ENCODE peak calls at places on chromosome 16, in nine cellular contexts. V is stimulated activated naive B cell treated with anti-CD40 and anti-IgM and Interleukin-4, amounts not matched to agents 10 μg/mL and 1 μg/mL and 100 μg/mL, for 72 hours; K is thoracic aorta; D is AG10803; A is H7; W is NB4; I is CD8-positive, alpha-beta memory T cell; Y is cardiac fibroblast; B is SHP77. Q is an unnamed sample.

GRCh38 chr16:11824362-11824761 is 27.0 kb downstream of the RSL1D1 start:
- DNase-seq in V (no peak), K (no peak), D (peak; percentile 54), A (no peak), W (peak; percentile 93), I (no peak), Y (no peak), B (no peak), Q (no peak)

GRCh38 chr16:88340755-88341150 is 42.0 kb upstream of the ZNF469 start:
- DNase-seq in V (no peak), K (no peak), D (no peak), A (no peak), W (no peak), I (no peak), Y (no peak), B (no peak), Q (no peak)

GRCh38 chr16:50747206-50747956 is 5.5 kb downstream of the CYLD start:
- DNase-seq in V (no peak), K (no peak), D (no peak), A (peak; percentile 16), W (peak; percentile 82), I (peak; percentile 72), Y (peak; percentile 25), B (no peak), Q (no peak)

GRCh38 chr16:57998484-57998883 is 2.0 kb downstream of the ZNF319 start:
- DNase-seq in V (no peak), K (no peak), D (peak; percentile 49), A (peak; percentile 54), W (peak; percentile 96), I (peak; percentile 26), Y (peak; percentile 60), B (no peak), Q (no peak)

GRCh38 chr16:29158031-29158430 is 173.2 kb downstream of the LAT start:
- DNase-seq in V (no peak), K (no peak), D (no peak), A (no peak), W (no peak), I (no peak), Y (no peak), B (no peak), Q (no peak)

GRCh38 chr16:65783709-65784474 is 582.6 kb upstream of the CDH5 start:
- DNase-seq in V (no peak), K (no peak), D (no peak), A (no peak), W (no peak), I (no peak), Y (no peak), B (no peak), Q (no peak)

GRCh38 chr16:30728904-30729672 is 19.1 kb upstream of the PHKG2 start:
- DNase-seq in V (no peak), K (no peak), D (no peak), A (no peak), W (peak; percentile 25), I (no peak), Y (no peak), B (no peak), Q (no peak)

GRCh38 chr16:29862383-29862883 is 593 bp downstream of the CDIPT start:
- DNase-seq in V (no peak), K (no peak), D (no peak), A (no peak), W (no peak), I (no peak), Y (peak; percentile 37), B (no peak), Q (no peak)

GRCh38 chr16:86956437-86956836 is 360.8 kb downstream of the C16orf95 start:
- DNase-seq in V (no peak), K (no peak), D (no peak), A (no peak), W (peak; percentile 79), I (no peak), Y (no peak), B (no peak), Q (no peak)

GRCh38 chr16:68490829-68491575 is 42.7 kb upstream of the SMPD3 start:
- DNase-seq in V (peak; percentile 19), K (no peak), D (peak; percentile 18), A (peak; percentile 65), W (no peak), I (no peak), Y (peak; percentile 60), B (no peak), Q (no peak)

GRCh38 chr16:27455700-27456099 is 53.7 kb downstream of the IL21R start:
- DNase-seq in V (no peak), K (no peak), D (no peak), A (no peak), W (no peak), I (no peak), Y (peak; percentile 45), B (no peak), Q (no peak)

GRCh38 chr16:3328643-3329042 is 23.3 kb downstream of the ZNF75A start:
- DNase-seq in V (no peak), K (no peak), D (no peak), A (no peak), W (no peak), I (no peak), Y (no peak), B (no peak), Q (no peak)

GRCh38 chr16:3810818-3811217 is 69.7 kb downstream of the CREBBP start:
- DNase-seq in V (no peak), K (no peak), D (no peak), A (peak; percentile 51), W (no peak), I (no peak), Y (no peak), B (no peak), Q (no peak)